ENCODE peak calls at places on chromosomes 4 and X, in ten cellular contexts. One of them, this sample, is unnamed.

GRCh38 chrX:72540318-72540717 is 32.3 kb downstream of the HDAC8 start:
- DNase-seq in OCI-LY7: peak; percentile 7
- DNase-seq in AG04450: peak; percentile 6
- DNase-seq in neural progenitor cell: no peak
- DNase-seq in dorsolateral prefrontal cortex: no peak
- DNase-seq in aorta: no peak
- DNase-seq in left ventricle myocardium inferior: no peak
- DNase-seq in PC-3: peak; percentile 44
- DNase-seq in suprapubic skin: no peak
- DNase-seq in esophagus muscularis mucosa: no peak
- DNase-seq in this sample: peak; percentile 6

GRCh38 chrX:68332156-68332823 is 101.0 kb downstream of the OPHN1 start:
- DNase-seq in OCI-LY7: no peak
- DNase-seq in AG04450: no peak
- DNase-seq in neural progenitor cell: peak; percentile 1
- DNase-seq in dorsolateral prefrontal cortex: no peak
- DNase-seq in aorta: no peak
- DNase-seq in left ventricle myocardium inferior: no peak
- DNase-seq in PC-3: no peak
- DNase-seq in suprapubic skin: no peak
- DNase-seq in esophagus muscularis mucosa: no peak
- DNase-seq in this sample: peak; percentile 25

GRCh38 chr4:61770456-61770855 is 570.3 kb downstream of the ADGRL3 start:
- DNase-seq in OCI-LY7: no peak
- DNase-seq in AG04450: no peak
- DNase-seq in neural progenitor cell: no peak
- DNase-seq in dorsolateral prefrontal cortex: no peak
- DNase-seq in aorta: no peak
- DNase-seq in left ventricle myocardium inferior: no peak
- DNase-seq in PC-3: no peak
- DNase-seq in suprapubic skin: no peak
- DNase-seq in esophagus muscularis mucosa: no peak
- DNase-seq in this sample: no peak

GRCh38 chr4:176845636-176846035 is 52.9 kb upstream of the VEGFC start:
- DNase-seq in OCI-LY7: no peak
- DNase-seq in AG04450: no peak
- DNase-seq in neural progenitor cell: no peak
- DNase-seq in dorsolateral prefrontal cortex: no peak
- DNase-seq in aorta: no peak
- DNase-seq in left ventricle myocardium inferior: no peak
- DNase-seq in PC-3: no peak
- DNase-seq in suprapubic skin: no peak
- DNase-seq in esophagus muscularis mucosa: no peak
- DNase-seq in this sample: no peak

GRCh38 chr4:137367608-137368007 is 164.7 kb downstream of the PCDH18 start:
- DNase-seq in OCI-LY7: no peak
- DNase-seq in AG04450: peak; percentile 67
- DNase-seq in neural progenitor cell: no peak
- DNase-seq in dorsolateral prefrontal cortex: no peak
- DNase-seq in aorta: no peak
- DNase-seq in left ventricle myocardium inferior: no peak
- DNase-seq in PC-3: peak; percentile 29
- DNase-seq in suprapubic skin: no peak
- DNase-seq in esophagus muscularis mucosa: no peak
- DNase-seq in this sample: peak; percentile 78

GRCh38 chr4:110049951-110050925 is 137.6 kb downstream of the EGF start:
- DNase-seq in OCI-LY7: peak; percentile 58
- DNase-seq in AG04450: peak; percentile 20
- DNase-seq in neural progenitor cell: peak; percentile 60
- DNase-seq in dorsolateral prefrontal cortex: no peak
- DNase-seq in aorta: no peak
- DNase-seq in left ventricle myocardium inferior: no peak
- DNase-seq in PC-3: peak; percentile 55
- DNase-seq in suprapubic skin: no peak
- DNase-seq in esophagus muscularis mucosa: peak; percentile 66
- DNase-seq in this sample: peak; percentile 64

GRCh38 chr4:39539026-39539690 is 11.9 kb upstream of the UGDH start:
- DNase-seq in OCI-LY7: no peak
- DNase-seq in AG04450: no peak
- DNase-seq in neural progenitor cell: no peak
- DNase-seq in dorsolateral prefrontal cortex: no peak
- DNase-seq in aorta: no peak
- DNase-seq in left ventricle myocardium inferior: no peak
- DNase-seq in PC-3: peak; percentile 68
- DNase-seq in suprapubic skin: no peak
- DNase-seq in esophagus muscularis mucosa: no peak
- DNase-seq in this sample: no peak

GRCh38 chr4:30721353-30722091 is 1.4 kb downstream of the PCDH7 start:
- DNase-seq in OCI-LY7: no peak
- DNase-seq in AG04450: no peak
- DNase-seq in neural progenitor cell: peak; percentile 83
- DNase-seq in dorsolateral prefrontal cortex: no peak
- DNase-seq in aorta: peak; percentile 84
- DNase-seq in left ventricle myocardium inferior: peak; percentile 33
- DNase-seq in PC-3: peak; percentile 14
- DNase-seq in suprapubic skin: no peak
- DNase-seq in esophagus muscularis mucosa: no peak
- DNase-seq in this sample: peak; percentile 39

GRCh38 chr4:79964715-79965345 is 108.2 kb downstream of the ANTXR2 start:
- DNase-seq in OCI-LY7: no peak
- DNase-seq in AG04450: no peak
- DNase-seq in neural progenitor cell: peak; percentile 69
- DNase-seq in dorsolateral prefrontal cortex: no peak
- DNase-seq in aorta: no peak
- DNase-seq in left ventricle myocardium inferior: no peak
- DNase-seq in PC-3: no peak
- DNase-seq in suprapubic skin: no peak
- DNase-seq in esophagus muscularis mucosa: no peak
- DNase-seq in this sample: peak; percentile 14

GRCh38 chrX:12950851-12951589 is 23.9 kb upstream of the TMSB4X start:
- DNase-seq in OCI-LY7: peak; percentile 84
- DNase-seq in AG04450: no peak
- DNase-seq in neural progenitor cell: peak; percentile 74
- DNase-seq in dorsolateral prefrontal cortex: no peak
- DNase-seq in aorta: no peak
- DNase-seq in left ventricle myocardium inferior: no peak
- DNase-seq in PC-3: no peak
- DNase-seq in suprapubic skin: no peak
- DNase-seq in esophagus muscularis mucosa: no peak
- DNase-seq in this sample: peak; percentile 55

GRCh38 chr4:336099-336892 is 1.3 kb upstream of the ZNF141 start:
- DNase-seq in OCI-LY7: no peak
- DNase-seq in AG04450: no peak
- DNase-seq in neural progenitor cell: peak; percentile 21
- DNase-seq in dorsolateral prefrontal cortex: no peak
- DNase-seq in aorta: peak; percentile 80
- DNase-seq in left ventricle myocardium inferior: peak; percentile 59
- DNase-seq in PC-3: no peak
- DNase-seq in suprapubic skin: peak; percentile 60
- DNase-seq in esophagus muscularis mucosa: no peak
- DNase-seq in this sample: peak; percentile 24

GRCh38 chr4:182806259-182807252 is 110.6 kb downstream of the DCTD start:
- DNase-seq in OCI-LY7: peak; percentile 37
- DNase-seq in AG04450: no peak
- DNase-seq in neural progenitor cell: peak; percentile 93
- DNase-seq in dorsolateral prefrontal cortex: peak; percentile 67
- DNase-seq in aorta: peak; percentile 92
- DNase-seq in left ventricle myocardium inferior: peak; percentile 78
- DNase-seq in PC-3: peak; percentile 66
- DNase-seq in suprapubic skin: peak; percentile 80
- DNase-seq in esophagus muscularis mucosa: no peak
- DNase-seq in this sample: peak; percentile 87

GRCh38 chr4:140937866-140938265 is 181.7 kb upstream of the TBC1D9 start:
- DNase-seq in OCI-LY7: no peak
- DNase-seq in AG04450: no peak
- DNase-seq in neural progenitor cell: no peak
- DNase-seq in dorsolateral prefrontal cortex: no peak
- DNase-seq in aorta: no peak
- DNase-seq in left ventricle myocardium inferior: no peak
- DNase-seq in PC-3: peak; percentile 66
- DNase-seq in suprapubic skin: no peak
- DNase-seq in esophagus muscularis mucosa: no peak
- DNase-seq in this sample: no peak

GRCh38 chrX:149630681-149631292 is 805 bp downstream of the TMEM185A start:
- DNase-seq in OCI-LY7: no peak
- DNase-seq in AG04450: peak; percentile 4
- DNase-seq in neural progenitor cell: no peak
- DNase-seq in dorsolateral prefrontal cortex: no peak
- DNase-seq in aorta: no peak
- DNase-seq in left ventricle myocardium inferior: no peak
- DNase-seq in PC-3: peak; percentile 42
- DNase-seq in suprapubic skin: no peak
- DNase-seq in esophagus muscularis mucosa: no peak
- DNase-seq in this sample: peak; percentile 58

GRCh38 chrX:153935326-153935851 is 552 bp upstream of the NAA10 start:
- DNase-seq in OCI-LY7: no peak
- DNase-seq in AG04450: no peak
- DNase-seq in neural progenitor cell: peak; percentile 47
- DNase-seq in dorsolateral prefrontal cortex: no peak
- DNase-seq in aorta: no peak
- DNase-seq in left ventricle myocardium inferior: no peak
- DNase-seq in PC-3: no peak
- DNase-seq in suprapubic skin: peak; percentile 68
- DNase-seq in esophagus muscularis mucosa: no peak
- DNase-seq in this sample: no peak

GRCh38 chr4:87209696-87210095 is 10.7 kb downstream of the KLHL8 start:
- DNase-seq in OCI-LY7: peak; percentile 35
- DNase-seq in AG04450: no peak
- DNase-seq in neural progenitor cell: no peak
- DNase-seq in dorsolateral prefrontal cortex: no peak
- DNase-seq in aorta: no peak
- DNase-seq in left ventricle myocardium inferior: peak; percentile 54
- DNase-seq in PC-3: no peak
- DNase-seq in suprapubic skin: peak; percentile 69
- DNase-seq in esophagus muscularis mucosa: no peak
- DNase-seq in this sample: peak; percentile 56

GRCh38 chr4:26343041-26343403 is 22.2 kb downstream of the RBPJ start:
- DNase-seq in OCI-LY7: no peak
- DNase-seq in AG04450: no peak
- DNase-seq in neural progenitor cell: no peak
- DNase-seq in dorsolateral prefrontal cortex: no peak
- DNase-seq in aorta: no peak
- DNase-seq in left ventricle myocardium inferior: no peak
- DNase-seq in PC-3: no peak
- DNase-seq in suprapubic skin: no peak
- DNase-seq in esophagus muscularis mucosa: no peak
- DNase-seq in this sample: no peak
- H3K27ac ChIP-seq in OCI-LY7: no peak overlapping the region
- H3K27ac ChIP-seq in AG04450: no peak overlapping the region
- H3K27ac ChIP-seq in neural progenitor cell: no peak overlapping the region
- H3K27ac ChIP-seq in dorsolateral prefrontal cortex: peak overlapping the region; percentile 97
- H3K27ac ChIP-seq in aorta: no peak overlapping the region
- H3K27ac ChIP-seq in left ventricle myocardium inferior: no peak overlapping the region
- H3K27ac ChIP-seq in PC-3: peak overlapping the region; percentile 44
- H3K27ac ChIP-seq in suprapubic skin: no peak overlapping the region
- H3K27ac ChIP-seq in esophagus muscularis mucosa: no peak overlapping the region
- H3K27ac ChIP-seq in this sample: peak overlapping the region; percentile 18

GRCh38 chrX:95884196-95884595 is 800.4 kb upstream of the DIAPH2 start:
- DNase-seq in OCI-LY7: no peak
- DNase-seq in AG04450: no peak
- DNase-seq in neural progenitor cell: no peak
- DNase-seq in dorsolateral prefrontal cortex: no peak
- DNase-seq in aorta: no peak
- DNase-seq in left ventricle myocardium inferior: no peak
- DNase-seq in PC-3: no peak
- DNase-seq in suprapubic skin: no peak
- DNase-seq in esophagus muscularis mucosa: no peak
- DNase-seq in this sample: peak; percentile 45
- H3K27ac ChIP-seq in OCI-LY7: no peak overlapping the region
- H3K27ac ChIP-seq in AG04450: no peak overlapping the region
- H3K27ac ChIP-seq in neural progenitor cell: no peak overlapping the region
- H3K27ac ChIP-seq in dorsolateral prefrontal cortex: no peak overlapping the region
- H3K27ac ChIP-seq in aorta: no peak overlapping the region
- H3K27ac ChIP-seq in left ventricle myocardium inferior: peak overlapping the region; percentile 19
- H3K27ac ChIP-seq in PC-3: no peak overlapping the region
- H3K27ac ChIP-seq in suprapubic skin: peak overlapping the region; percentile 14
- H3K27ac ChIP-seq in esophagus muscularis mucosa: peak overlapping the region; percentile 51
- H3K27ac ChIP-seq in this sample: no peak overlapping the region

DNA sequence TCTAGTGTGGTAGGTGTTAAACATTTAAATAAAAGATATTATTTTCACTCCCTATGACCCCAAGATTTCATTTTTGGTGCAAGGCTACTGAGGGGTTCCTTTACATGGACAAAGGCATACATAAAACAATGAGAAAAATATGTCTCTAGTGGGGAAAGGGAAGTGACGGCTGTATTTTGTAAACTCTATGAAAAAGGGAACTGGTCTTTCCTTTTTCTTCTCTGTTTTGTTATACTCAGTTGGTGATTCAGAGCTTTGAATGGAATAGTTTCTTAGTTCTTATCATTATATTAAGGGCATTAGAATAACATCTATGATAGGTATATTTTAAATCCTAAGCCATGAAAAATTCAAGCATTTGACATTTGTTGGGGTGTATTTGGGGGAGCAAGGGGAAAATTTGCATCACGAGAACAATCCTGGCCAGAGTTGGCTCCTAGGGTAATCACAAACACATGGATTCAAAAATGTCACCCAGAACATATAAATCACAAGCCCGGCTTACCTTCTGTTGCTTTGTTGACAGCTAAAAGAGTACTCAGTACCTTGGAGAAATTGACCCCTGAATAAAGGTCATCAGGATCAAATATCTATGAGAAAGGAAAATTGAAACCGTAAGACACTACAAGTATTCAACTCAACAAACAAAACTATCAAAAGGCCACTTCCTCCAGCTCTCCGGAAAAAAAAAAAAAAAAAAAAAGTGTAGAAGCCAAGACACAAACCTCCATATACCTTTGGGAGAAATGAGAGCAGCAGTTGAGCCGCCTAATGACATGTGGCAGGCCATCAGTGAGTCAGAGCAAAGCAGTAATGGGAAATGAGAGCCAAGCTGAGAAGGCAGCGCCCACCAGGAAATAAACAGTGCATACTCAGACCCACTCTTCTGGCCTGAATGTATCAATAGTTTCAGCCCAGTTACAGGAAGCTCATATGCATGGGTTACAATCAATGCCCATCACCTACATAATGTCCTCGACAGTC is 33.4 kb downstream of the ARHGEF6 start:
- DNase-seq in OCI-LY7: no peak
- DNase-seq in AG04450: no peak
- DNase-seq in neural progenitor cell: no peak
- DNase-seq in dorsolateral prefrontal cortex: no peak
- DNase-seq in aorta: no peak
- DNase-seq in left ventricle myocardium inferior: no peak
- DNase-seq in PC-3: no peak
- DNase-seq in suprapubic skin: no peak
- DNase-seq in esophagus muscularis mucosa: no peak
- DNase-seq in this sample: no peak
- H3K27ac ChIP-seq in OCI-LY7: no peak overlapping the region
- H3K27ac ChIP-seq in AG04450: no peak overlapping the region
- H3K27ac ChIP-seq in neural progenitor cell: no peak overlapping the region
- H3K27ac ChIP-seq in dorsolateral prefrontal cortex: no peak overlapping the region
- H3K27ac ChIP-seq in aorta: no peak overlapping the region
- H3K27ac ChIP-seq in left ventricle myocardium inferior: peak overlapping the region; percentile 51
- H3K27ac ChIP-seq in PC-3: no peak overlapping the region
- H3K27ac ChIP-seq in suprapubic skin: peak overlapping the region; percentile 18
- H3K27ac ChIP-seq in esophagus muscularis mucosa: no peak overlapping the region
- H3K27ac ChIP-seq in this sample: no peak overlapping the region

DNA sequence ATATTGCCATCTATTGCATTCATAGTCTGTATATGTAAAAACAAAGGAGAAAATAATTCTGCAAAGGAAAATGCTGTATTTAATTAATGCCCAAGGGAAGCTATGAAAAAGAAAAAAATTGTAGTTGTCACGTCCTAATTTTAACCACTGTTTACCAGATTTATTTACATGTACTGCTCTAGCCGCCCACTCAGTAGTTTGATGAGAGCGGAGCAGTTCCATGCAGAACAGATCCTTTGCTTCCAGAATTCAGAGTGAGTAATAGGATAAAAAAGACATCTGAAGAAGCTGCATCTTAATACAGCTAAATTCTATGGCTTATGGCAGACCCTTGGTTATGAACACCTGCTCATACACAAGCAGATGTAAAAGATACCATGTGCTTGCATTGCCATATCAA is 287.0 kb downstream of the GASK1B start:
- DNase-seq in OCI-LY7: no peak
- DNase-seq in AG04450: no peak
- DNase-seq in neural progenitor cell: no peak
- DNase-seq in dorsolateral prefrontal cortex: no peak
- DNase-seq in aorta: no peak
- DNase-seq in left ventricle myocardium inferior: no peak
- DNase-seq in PC-3: no peak
- DNase-seq in suprapubic skin: no peak
- DNase-seq in esophagus muscularis mucosa: no peak
- DNase-seq in this sample: no peak
- H3K27ac ChIP-seq in OCI-LY7: no peak overlapping the region
- H3K27ac ChIP-seq in AG04450: no peak overlapping the region
- H3K27ac ChIP-seq in neural progenitor cell: no peak overlapping the region
- H3K27ac ChIP-seq in dorsolateral prefrontal cortex: no peak overlapping the region
- H3K27ac ChIP-seq in aorta: no peak overlapping the region
- H3K27ac ChIP-seq in left ventricle myocardium inferior: no peak overlapping the region
- H3K27ac ChIP-seq in PC-3: no peak overlapping the region
- H3K27ac ChIP-seq in suprapubic skin: no peak overlapping the region
- H3K27ac ChIP-seq in esophagus muscularis mucosa: no peak overlapping the region
- H3K27ac ChIP-seq in this sample: no peak overlapping the region